ENCODE peak calls at places on chromosomes 12 and 14, in seven cellular contexts. O, Q, I, L, D, E and V are unnamed samples.

GRCh38 chr12:125208942-125209341 is 143.7 kb downstream of the AACS start:
- DNase-seq in D (no peak), L (no peak), E (no peak), O (peak), I (no peak), Q (peak), V (no peak)

GRCh38 chr14:100703574-100704220 is 23.0 kb upstream of the DLK1 start:
- DNase-seq in O (no peak), E (no peak), D (no peak), I (no peak), Q (no peak), L (no peak), V (no peak)

GRCh38 chr12:62268956-62269355 is 8.8 kb downstream of the USP15 start:
- DNase-seq in I (no peak), O (no peak), E (no peak), D (no peak), L (peak), Q (no peak), V (no peak)

GRCh38 chr12:105384220-105384619 is 53.7 kb downstream of the C12orf75 start:
- DNase-seq in I (no peak), O (no peak), L (no peak), E (no peak), Q (no peak), D (no peak), V (no peak)

GRCh38 chr12:77946541-77947021 is 115.9 kb downstream of the NAV3 start:
- DNase-seq in O (no peak), E (no peak), I (no peak), L (peak), Q (no peak), D (no peak), V (no peak)

GRCh38 chr12:4277856-4278581 is 4.5 kb downstream of the CCND2 start:
- DNase-seq in I (no peak), D (no peak), Q (no peak), E (no peak), O (no peak), L (no peak), V (no peak)

GRCh38 chr14:74611672-74612345 is at the start of gene LTBP2:
- DNase-seq in E (no peak), I (no peak), D (no peak), Q (peak), O (peak), L (peak), V (peak)

GRCh38 chr12:69739287-69740191 is 879 bp downstream of the RAB3IP start:
- DNase-seq in I (peak), Q (peak), D (peak), O (peak), L (peak), E (peak), V (peak)

GRCh38 chr12:114673169-114673833 is 10.7 kb downstream of the TBX3 start:
- DNase-seq in L (peak), E (no peak), D (no peak), O (peak), I (no peak), Q (peak), V (peak)

GRCh38 chr12:39623919-39624318 is 4.3 kb upstream of the ABCD2 start:
- DNase-seq in E (no peak), D (no peak), L (no peak), O (no peak), Q (no peak), I (no peak), V (no peak)

GRCh38 chr14:102659797-102660196 is 67.3 kb downstream of the RCOR1 start:
- DNase-seq in L (peak), Q (no peak), O (no peak), E (no peak), D (no peak), I (no peak), V (no peak)

GRCh38 chr14:72793154-72793725 is 100.7 kb downstream of the DPF3 start:
- DNase-seq in O (no peak), E (no peak), I (no peak), L (no peak), Q (no peak), D (no peak), V (no peak)

GRCh38 chr12:67661311-67662011 is 12.9 kb downstream of the DYRK2 start:
- DNase-seq in L (peak), E (no peak), O (no peak), D (no peak), I (no peak), Q (no peak), V (no peak)

GRCh38 chr12:50925342-50925651 is 27.0 kb upstream of the HIGD1C start:
- DNase-seq in E (peak), L (no peak), O (peak), I (no peak), Q (no peak), D (no peak), V (no peak)

GRCh38 chr12:87924149-87924548 is 105.1 kb downstream of the C12orf50 start:
- DNase-seq in E (no peak), D (no peak), L (no peak), O (no peak), Q (no peak), I (no peak), V (no peak)

GRCh38 chr12:80041691-80042090 is 57.6 kb upstream of the OTOGL start:
- DNase-seq in I (no peak), Q (no peak), L (peak), O (no peak), D (no peak), E (no peak), V (no peak)

GRCh38 chr12:54195736-54196347 is 7.1 kb upstream of the SMUG1 start:
- DNase-seq in E (peak), Q (no peak), O (no peak), I (no peak), D (no peak), L (peak), V (peak)

GRCh38 chr14:22221508-22221907 is 367.5 kb downstream of the DAD1 start:
- DNase-seq in O (peak), Q (peak), D (peak), L (peak), E (peak), I (peak), V (peak)

GRCh38 chr12:92987362-92987761 is 58.3 kb upstream of the EEA1 start:
- DNase-seq in L (peak), D (peak), O (peak), E (peak), Q (peak), I (peak), V (peak)

GRCh38 chr14:68506645-68507405 is 286.0 kb downstream of the ZFP36L1 start:
- DNase-seq in O (no peak), I (peak), D (no peak), E (peak), Q (no peak), L (no peak), V (no peak)

GRCh38 chr12:31234053-31234835 is 91.7 kb downstream of the SINHCAF start:
- DNase-seq in E (no peak), L (no peak), Q (no peak), O (no peak), I (no peak), D (no peak), V (no peak)

GRCh38 chr12:14410841-14411569 is 45.5 kb downstream of the ATF7IP start:
- DNase-seq in Q (no peak), D (no peak), I (no peak), O (no peak), L (peak), E (no peak), V (no peak)

GRCh38 chr12:76449572-76449971 is 101.4 kb upstream of the BBS10 start:
- DNase-seq in L (peak), O (no peak), Q (no peak), D (no peak), E (no peak), I (no peak), V (no peak)

GRCh38 chr14:100602621-100603020 is 15.4 kb upstream of the BEGAIN start:
- DNase-seq in E (no peak), L (no peak), D (no peak), I (no peak), Q (no peak), O (no peak), V (no peak)

GRCh38 chr12:95918194-95918993 is 24.0 kb downstream of the CCDC38 start:
- DNase-seq in D (peak), O (peak), I (peak), E (peak), Q (peak), L (peak), V (peak)

GRCh38 chr12:84619053-84619452 is 293.5 kb downstream of the SLC6A15 start:
- DNase-seq in O (no peak), L (peak), D (no peak), E (no peak), Q (no peak), I (no peak), V (no peak)

GRCh38 chr12:108338915-108339657 is at the start of gene CMKLR1:
- DNase-seq in O (peak), I (no peak), D (no peak), Q (peak), L (peak), E (no peak), V (peak)

GRCh38 chr12:92462049-92462448 is 240.7 kb upstream of the PLEKHG7 start:
- DNase-seq in Q (no peak), L (no peak), O (no peak), I (peak), E (peak), D (no peak), V (no peak)

GRCh38 chr12:52798003-52798670 is 2.2 kb upstream of the KRT3 start:
- DNase-seq in I (no peak), E (no peak), L (peak), Q (no peak), D (no peak), O (no peak), V (no peak)

GRCh38 chr12:91951571-91951970 is 194.1 kb downstream of the BTG1 start:
- DNase-seq in D (no peak), E (no peak), L (peak), Q (no peak), O (no peak), I (no peak), V (no peak)

GRCh38 chr12:93116632-93117031 is 187.5 kb upstream of the EEA1 start:
- DNase-seq in D (no peak), I (no peak), E (no peak), O (no peak), L (no peak), Q (no peak), V (no peak)

GRCh38 chr14:64698899-64699298 is 5.3 kb upstream of the PLEKHG3 start:
- DNase-seq in O (no peak), L (no peak), Q (no peak), D (no peak), I (peak), E (no peak), V (peak)

GRCh38 chr12:12646483-12647072 is 34.9 kb downstream of the CREBL2 start:
- DNase-seq in E (no peak), O (no peak), Q (no peak), I (peak), L (no peak), D (no peak), V (no peak)

GRCh38 chr12:63809566-63809965 is 29.9 kb downstream of the RXYLT1 start:
- DNase-seq in E (no peak), Q (no peak), O (no peak), D (no peak), I (no peak), L (no peak), V (no peak)

GRCh38 chr12:10771132-10771733 is 31.2 kb downstream of the TAS2R7 start:
- DNase-seq in D (peak), L (peak), Q (peak), O (peak), E (peak), I (no peak), V (peak)

GRCh38 chr14:88834883-88835431 is 10.5 kb downstream of the TTC8 start:
- DNase-seq in O (no peak), D (no peak), L (peak), I (no peak), E (no peak), Q (no peak), V (no peak)

GRCh38 chr12:129179941-129180340 is 326.7 kb downstream of the GLT1D1 start:
- DNase-seq in I (no peak), D (no peak), O (no peak), L (no peak), E (no peak), Q (no peak), V (no peak)

DNA sequence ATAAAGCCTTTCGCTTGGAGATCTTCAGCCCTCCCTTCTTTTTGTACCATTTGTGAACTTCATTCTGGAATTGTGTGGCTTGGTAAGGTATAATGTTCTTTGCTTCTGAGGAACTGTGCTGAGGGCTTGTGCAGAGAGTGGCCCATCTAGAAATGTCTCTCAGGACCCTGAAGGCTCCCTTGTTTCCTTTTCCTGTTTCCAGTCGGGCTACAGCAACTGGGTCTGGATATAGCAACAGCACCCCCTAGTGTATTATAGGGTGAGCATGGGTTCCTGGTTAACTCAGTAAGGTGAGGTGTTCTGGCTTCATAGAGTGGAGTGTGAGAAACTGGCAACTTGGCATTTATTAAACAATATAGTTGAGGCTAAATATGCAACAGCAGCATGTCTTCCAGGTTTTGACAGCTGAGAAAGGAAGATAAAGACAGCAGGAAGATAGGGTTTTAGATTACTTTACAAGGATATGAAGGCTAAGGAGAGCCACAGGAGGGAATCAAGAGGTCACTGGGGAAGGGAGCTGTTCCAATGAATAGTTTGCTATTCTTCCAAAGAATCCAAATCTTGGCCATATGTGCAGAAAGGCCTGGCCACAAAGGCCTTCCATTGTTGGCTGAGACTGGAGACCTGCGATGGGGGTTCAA is 49.1 kb upstream of the RNU6-8 start:
- DNase-seq in D (peak), E (peak), Q (peak), L (peak), I (peak), O (peak), V (peak)
- H3K4me2 ChIP-seq in D (peak), E (no peak), Q (no peak), L (no peak), I (no peak), O (no peak), V (no peak)

GRCh38 chr12:21433525-21433924 is 3.9 kb upstream of the PYROXD1 start:
- DNase-seq in Q (no peak), L (no peak), E (no peak), O (peak), I (no peak), D (no peak), V (no peak)

GRCh38 chr12:21439347-21439746 is 1.9 kb downstream of the PYROXD1 start:
- DNase-seq in E (no peak), L (no peak), D (no peak), Q (no peak), O (no peak), I (no peak), V (no peak)

GRCh38 chr12:21444193-21445146 is 7.0 kb downstream of the PYROXD1 start:
- DNase-seq in L (no peak), I (no peak), Q (no peak), O (no peak), D (no peak), E (no peak), V (no peak)

GRCh38 chr12:21434704-21435103 is 2.8 kb upstream of the PYROXD1 start:
- DNase-seq in O (no peak), L (no peak), Q (no peak), I (no peak), D (no peak), E (no peak), V (no peak)

GRCh38 chr12:21438643-21439042 is 1.2 kb downstream of the PYROXD1 start:
- DNase-seq in L (peak), O (no peak), E (peak), I (no peak), D (no peak), Q (no peak), V (no peak)
- H3K4me3 ChIP-seq in L (peak), O (peak), E (peak), I (peak), D (peak), Q (peak), V (peak)

DNA sequence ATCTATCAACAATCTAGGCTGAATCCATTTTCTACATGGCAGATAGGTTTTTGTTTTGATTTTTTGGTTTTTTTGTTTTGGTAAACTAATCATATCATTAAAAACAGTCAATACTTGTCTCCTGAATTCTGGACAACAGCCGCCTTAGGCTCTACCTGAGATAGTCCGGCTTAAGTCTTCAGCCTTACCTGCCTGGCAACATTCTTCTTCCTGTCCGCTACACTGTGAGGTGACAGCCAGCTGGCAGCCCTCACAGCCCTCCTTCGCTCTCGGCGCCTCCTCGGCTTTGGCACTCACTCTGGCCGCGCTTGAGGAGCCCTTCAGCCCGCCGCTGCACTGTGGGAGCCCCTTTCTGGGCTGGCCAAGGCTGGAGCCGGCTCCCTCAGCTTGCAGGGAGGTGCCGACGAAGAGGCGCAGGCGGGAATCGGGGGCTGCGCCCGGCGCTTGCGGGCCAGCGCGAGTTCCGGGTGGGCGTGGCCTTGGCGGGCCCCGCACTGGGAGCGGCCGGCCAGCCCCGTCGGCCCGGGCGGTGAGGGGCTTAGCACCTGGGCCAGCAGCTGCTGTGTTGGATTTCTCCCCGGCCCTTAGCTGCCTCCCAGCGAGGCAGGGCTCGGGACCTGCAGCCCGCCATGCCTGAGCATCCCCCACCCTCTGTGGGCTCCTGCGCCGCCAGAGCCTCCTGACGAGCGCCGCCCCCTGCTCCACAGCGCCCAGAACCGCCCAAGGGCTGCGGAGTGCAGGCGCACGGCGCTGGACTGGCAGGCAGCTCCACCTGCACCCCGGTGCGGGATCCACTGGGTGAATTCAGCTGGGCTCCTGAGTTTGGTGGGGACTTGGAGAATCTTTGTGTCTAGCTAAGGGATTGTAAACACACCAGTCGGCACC is 49.0 kb downstream of the MDGA2 start:
- DNase-seq in E (no peak), I (no peak), O (no peak), L (no peak), D (no peak), Q (no peak), V (no peak)
- TF ChIP-seq EZH2phosphoT487 in E (no peak), I (no peak), O (no peak), L (no peak), D (no peak), Q (no peak), V (no peak)

GRCh38 chr12:132954471-132955048 is 1.5 kb downstream of the ZNF605 start:
- DNase-seq in I (no peak), D (no peak), O (no peak), L (peak), Q (no peak), E (no peak), V (no peak)
- H3K4me2 ChIP-seq in I (no peak), D (no peak), O (peak), L (peak), Q (peak), E (no peak), V (peak)